ENCODE peak calls at places on chromosomes 1 and 21, in five cellular contexts. Z is cardiac muscle cell, C is suprapubic skin, R is fibroblast of pulmonary artery, A is fibroblast of the aortic adventitia. Y is an unnamed sample.
A peak's percentile ranks its signal among the peaks of the same experiment; 100 is the strongest.

GRCh38 chr1:219460561-219461511 is 152.1 kb downstream of the ZC3H11B start:
- DNase-seq in R (no peak), A (no peak), Z (no peak), C (no peak), Y (peak; percentile 14)

GRCh38 chr1:12019858-12020509 is 686 bp downstream of the MIIP start:
- DNase-seq in A (peak; percentile 35), Z (peak; percentile 56), C (no peak), R (peak; percentile 35), Y (peak; percentile 34)

GRCh38 chr21:36073181-36073580 is 3.4 kb downstream of the CBR1 start:
- DNase-seq in C (no peak), Z (no peak), A (peak; percentile 25), R (no peak), Y (no peak)

GRCh38 chr1:91502882-91503184 is 2.2 kb downstream of the CDC7 start:
- DNase-seq in A (peak; percentile 55), C (no peak), Z (peak; percentile 51), R (peak; percentile 52), Y (peak; percentile 41)

GRCh38 chr1:176033879-176034278 is 173.2 kb downstream of the COP1 start:
- DNase-seq in A (peak; percentile 35), C (no peak), R (peak; percentile 40), Z (peak; percentile 31), Y (peak; percentile 52)

GRCh38 chr1:161486806-161487482 is 18.3 kb upstream of the FCGR2A start:
- DNase-seq in R (peak; percentile 83), A (peak; percentile 84), Z (peak; percentile 78), C (no peak), Y (peak; percentile 84)

GRCh38 chr1:97745912-97746311 is 174.9 kb downstream of the DPYD start:
- DNase-seq in A (peak; percentile 32), Z (peak; percentile 9), R (peak; percentile 29), C (no peak), Y (peak; percentile 27)

GRCh38 chr21:34702341-34702807 is 33.6 kb downstream of the CLIC6 start:
- DNase-seq in R (peak; percentile 67), A (peak; percentile 92), Z (peak; percentile 86), C (peak; percentile 86), Y (peak; percentile 31)

GRCh38 chr1:169694304-169694703 is 17.1 kb downstream of the SELL start:
- DNase-seq in C (no peak), R (no peak), Z (no peak), A (no peak), Y (no peak)

GRCh38 chr1:172466795-172467407 is 23.0 kb upstream of the PIGC start:
- DNase-seq in A (no peak), C (no peak), Z (no peak), R (no peak), Y (peak; percentile 10)

GRCh38 chr1:64875606-64876005 is 90.7 kb downstream of the JAK1 start:
- DNase-seq in Z (no peak), R (no peak), A (no peak), C (no peak), Y (no peak)

GRCh38 chr1:201408176-201408814 is 9.2 kb upstream of the LAD1 start:
- DNase-seq in Z (peak; percentile 80), C (peak; percentile 83), R (peak; percentile 74), A (peak; percentile 70), Y (peak; percentile 83)

GRCh38 chr1:32626176-32626575 is 24.2 kb downstream of the ZBTB8OS start:
- DNase-seq in Z (no peak), R (no peak), C (no peak), A (no peak), Y (no peak)

GRCh38 chr1:181021811-181022434 is 747 bp downstream of the STX6 start:
- DNase-seq in A (peak; percentile 59), R (peak; percentile 83), Z (peak; percentile 84), C (peak; percentile 75), Y (peak; percentile 72)

GRCh38 chr21:33042812-33043211 is 17.1 kb downstream of the OLIG2 start:
- DNase-seq in C (no peak), R (peak; percentile 90), Z (peak; percentile 91), A (peak; percentile 96), Y (peak; percentile 86)

GRCh38 chr1:196464545-196464944 is 143.7 kb downstream of the KCNT2 start:
- DNase-seq in A (peak; percentile 61), R (no peak), C (no peak), Z (peak; percentile 37), Y (peak; percentile 71)
- TF ChIP-seq CTCF in A (no peak), R (no peak), C (no peak), Z (no peak), Y (no peak)

DNA sequence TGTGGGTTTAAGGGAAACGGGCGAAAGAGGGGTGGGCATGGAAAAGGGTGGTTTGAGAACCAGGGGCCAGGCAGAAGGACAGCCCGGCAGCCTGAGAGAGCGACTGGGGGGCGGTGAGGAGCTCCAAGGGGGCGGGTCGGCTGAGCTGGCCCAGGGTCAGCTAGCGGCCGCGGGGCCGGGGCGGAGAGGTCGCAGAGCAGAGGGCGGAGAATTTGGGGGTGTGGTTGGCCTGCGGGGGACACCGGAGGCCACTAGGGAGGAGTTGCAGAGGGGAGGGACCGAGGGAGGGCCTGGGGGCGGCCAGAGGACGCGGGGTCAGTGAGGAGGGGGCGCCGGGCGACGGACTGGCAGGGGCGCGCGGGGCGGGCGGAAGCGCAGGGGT is 54.7 kb downstream of the NDUFS5 start:
- DNase-seq in C (no peak), A (no peak), R (no peak), Z (no peak), Y (no peak)
- H3K4me3 ChIP-seq in C (peak overlapping the region; percentile 76), A (peak overlapping the region; percentile 49), R (peak overlapping the region; percentile 32), Z (peak overlapping the region; percentile 95), Y (peak overlapping the region; percentile 57)

GRCh38 chr1:8814870-8815269 is 2.6 kb downstream of the RERE start:
- DNase-seq in R (no peak), A (no peak), Z (no peak), C (peak; percentile 9), Y (no peak)
- TF ChIP-seq CTCF in R (no peak), A (no peak), Z (peak; percentile 19), C (no peak), Y (peak; percentile 17)

GRCh38 chr1:155596864-155597263 is 13.2 kb upstream of the MSTO1 start:
- DNase-seq in A (no peak), Z (no peak), R (no peak), C (no peak), Y (no peak)

DNA sequence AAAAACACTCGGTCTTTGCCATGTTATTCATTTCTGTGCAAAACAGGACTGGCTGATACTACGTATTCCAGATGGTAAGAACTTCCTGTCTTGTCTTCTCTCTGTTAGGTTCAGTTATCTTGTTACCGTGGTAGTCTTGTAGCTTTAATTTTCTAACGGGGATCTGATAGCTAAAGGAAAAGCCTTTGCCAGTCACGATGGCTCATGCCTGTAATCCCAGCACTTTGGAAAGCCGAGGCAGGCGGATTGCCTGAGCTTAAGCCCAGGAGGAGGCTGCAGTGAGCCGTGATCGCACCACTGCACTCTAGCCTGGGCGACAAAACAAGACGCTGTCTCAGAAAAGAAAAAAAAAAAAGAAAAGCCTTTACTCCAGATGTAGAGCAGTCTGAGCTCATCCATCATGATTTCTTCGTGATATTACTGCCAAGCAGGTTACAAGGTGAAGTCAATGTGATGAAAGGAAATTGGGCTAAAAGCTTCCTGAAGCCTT is 11.1 kb upstream of the MSTO1 start:
- DNase-seq in C (no peak), R (peak; percentile 53), A (peak; percentile 53), Z (peak; percentile 57), Y (peak; percentile 62)
- H3K4me3 ChIP-seq in C (peak overlapping the region; percentile 30), R (peak overlapping the region; percentile 2), A (peak overlapping the region; percentile 18), Z (no peak overlapping the region), Y (peak overlapping the region; percentile 32)

DNA sequence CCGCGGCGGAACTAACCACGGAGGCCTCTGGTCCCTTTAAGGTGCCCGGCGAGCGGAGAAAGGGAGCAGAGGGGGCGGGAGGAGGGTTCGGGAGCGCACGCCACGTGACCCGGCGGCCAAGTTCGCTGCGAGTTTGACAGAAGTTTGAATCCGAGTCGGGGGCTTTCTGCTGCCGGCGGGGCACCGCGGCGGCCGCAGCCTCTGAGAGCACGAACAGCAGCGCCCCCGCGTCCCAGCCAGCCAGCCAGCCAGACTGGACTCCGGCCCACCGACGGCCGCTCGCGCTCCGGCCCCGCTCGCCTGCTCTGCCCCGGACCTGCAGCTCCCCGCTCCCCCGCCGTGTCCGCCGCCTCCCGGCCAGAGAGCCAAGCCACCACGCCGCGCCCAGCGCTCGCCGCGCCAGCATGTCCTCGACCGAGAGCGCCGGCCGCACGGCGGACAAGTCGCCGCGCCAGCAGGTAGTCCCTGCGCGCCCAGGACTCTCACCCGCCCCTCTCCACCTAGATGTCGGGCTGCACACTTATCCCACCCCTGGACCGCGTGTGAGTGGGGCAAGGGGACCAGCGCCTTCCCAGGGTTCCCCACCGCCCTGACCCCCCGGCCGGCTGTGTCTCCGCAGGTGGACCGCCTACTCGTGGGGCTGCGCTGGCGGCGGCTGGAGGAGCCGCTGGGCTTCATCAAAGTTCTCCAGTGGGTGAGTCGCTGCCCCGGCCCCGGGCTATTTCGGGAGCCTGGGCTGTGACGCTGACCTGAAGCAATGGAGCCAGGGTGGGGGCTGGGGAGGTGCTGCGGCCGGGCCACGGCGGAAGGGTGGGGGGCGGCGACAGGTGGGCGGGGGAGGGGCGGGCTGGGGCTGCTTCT is at the start of gene SYPL2:
- DNase-seq in A (peak; percentile 12), Z (peak; percentile 21), R (no peak), C (no peak), Y (peak; percentile 5)
- TF ChIP-seq CTCF in A (no peak), Z (no peak), R (no peak), C (no peak), Y (no peak)

DNA sequence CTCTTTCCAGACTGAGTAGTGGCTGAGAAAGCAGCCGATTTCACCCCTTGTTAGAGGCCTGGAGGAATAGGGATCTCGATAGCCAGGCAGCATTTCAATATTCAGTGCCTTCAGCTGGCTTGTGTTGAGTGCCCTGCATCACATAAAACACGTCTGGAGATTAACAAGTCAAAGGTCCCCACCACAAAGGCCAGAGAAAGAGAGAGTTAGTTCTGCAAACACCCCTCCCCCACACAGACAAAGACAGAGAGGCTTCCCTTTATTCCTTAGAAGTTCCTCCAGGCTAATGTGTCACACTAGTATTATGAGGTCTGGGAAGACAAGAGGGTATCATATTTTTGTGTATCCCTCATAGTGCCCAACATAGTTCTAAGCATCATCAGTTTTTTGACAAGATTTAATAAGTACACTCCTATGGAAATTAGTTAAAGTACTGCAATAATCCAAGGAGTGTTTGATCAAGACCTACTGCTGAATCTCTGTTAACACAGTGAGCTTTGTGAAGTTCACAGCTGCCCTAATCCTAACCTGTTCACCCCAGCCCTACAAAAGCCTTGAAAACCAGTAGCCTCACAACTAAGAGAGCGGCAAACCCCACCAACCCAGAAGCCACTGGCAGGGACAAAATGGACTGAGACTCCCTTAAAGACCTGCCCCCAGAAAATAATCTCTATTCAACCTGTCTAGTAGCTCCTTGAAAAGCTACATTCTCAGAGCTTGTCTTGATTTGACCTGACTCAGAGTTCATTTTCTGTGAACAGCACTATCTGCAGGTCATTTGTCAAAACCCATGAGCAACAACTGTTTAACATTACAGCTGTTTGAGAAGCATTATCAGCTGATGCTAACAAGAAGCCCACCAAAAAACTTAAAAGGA is 91.9 kb downstream of the COLGALT2 start:
- DNase-seq in Z (peak; percentile 23), A (no peak), C (no peak), R (no peak), Y (no peak)
- H3K4me3 ChIP-seq in Z (no peak overlapping the region), A (no peak overlapping the region), C (no peak overlapping the region), R (no peak overlapping the region), Y (no peak overlapping the region)

Y was measured in choroid plexus epithelial cell.